ENCODE peak calls at places on chromosomes 16 and 17, in four cellular contexts. B is NCI-H2081 treated with DMSO at 0.1 percent for 48 hours, Z is RPMI8226, E is neural crest cell. S is an unnamed sample.

GRCh38 chr16:85227924-85228462 is 115.7 kb upstream of the CIBAR2 start:
- DNase-seq in B (no peak), E (no peak), Z (no peak), S (no peak)

GRCh38 chr16:84513111-84514065 is 8.9 kb upstream of the MEAK7 start:
- DNase-seq in E (no peak), B (no peak), Z (no peak), S (no peak)

GRCh38 chr17:74737299-74738050 is 419 bp downstream of the RAB37 start:
- DNase-seq in Z (peak; percentile 63), E (no peak), B (no peak), S (no peak)

GRCh38 chr17:41421116-41421515 is 3.3 kb downstream of the KRT37 start:
- DNase-seq in B (no peak), Z (no peak), E (no peak), S (no peak)

GRCh38 chr17:17028059-17028877 is 14.0 kb upstream of the MPRIP start:
- DNase-seq in Z (no peak), B (no peak), E (peak; percentile 48), S (no peak)

GRCh38 chr17:60148300-60148838 is 1.4 kb upstream of the CA4 start:
- DNase-seq in B (no peak), Z (no peak), E (no peak), S (no peak)

GRCh38 chr17:78257810-78258322 is 26.4 kb downstream of the TMEM235 start:
- DNase-seq in Z (peak; percentile 89), E (no peak), B (no peak), S (peak; percentile 65)

GRCh38 chr16:886084-886543 is 84.7 kb downstream of the LMF1 start:
- DNase-seq in B (no peak), E (no peak), Z (no peak), S (no peak)

GRCh38 chr17:77881545-77881944 is 77.0 kb upstream of the TNRC6C start:
- DNase-seq in E (no peak), Z (peak; percentile 95), B (no peak), S (peak; percentile 95)

GRCh38 chr16:67923414-67924127 is 8.1 kb downstream of the CTRL start:
- DNase-seq in Z (peak; percentile 86), E (no peak), B (no peak), S (no peak)

GRCh38 chr16:87723224-87723619 is 42.6 kb downstream of the KLHDC4 start:
- DNase-seq in B (peak; percentile 62), E (no peak), Z (no peak), S (no peak)

GRCh38 chr17:46811978-46812583 is 6.4 kb downstream of the WNT3 start:
- DNase-seq in E (no peak), Z (no peak), B (no peak), S (no peak)

GRCh38 chr17:57284984-57285646 is 28.8 kb downstream of the MSI2 start:
- DNase-seq in B (no peak), Z (no peak), E (no peak), S (peak; percentile 76)

GRCh38 chr17:45256114-45256966 is 5.6 kb downstream of the SPATA32 start:
- DNase-seq in Z (peak; percentile 72), E (no peak), B (no peak), S (no peak)

GRCh38 chr17:58710948-58711552 is 18.6 kb downstream of the RAD51C start:
- DNase-seq in E (peak; percentile 54), Z (peak; percentile 75), B (peak; percentile 38), S (no peak)

GRCh38 chr16:50326835-50327465 is 41.8 kb downstream of the BRD7 start:
- DNase-seq in Z (peak; percentile 68), E (no peak), B (no peak), S (peak; percentile 27)

GRCh38 chr17:70454377-70454776 is 285.0 kb downstream of the KCNJ2 start:
- DNase-seq in E (no peak), B (no peak), Z (no peak), S (no peak)

GRCh38 chr17:50210249-50211225 is 9.1 kb upstream of the COL1A1 start:
- DNase-seq in Z (no peak), B (no peak), E (peak; percentile 50), S (no peak)